ENCODE peak calls at places on chromosome 22, in five cellular contexts. One of them, this sample, is unnamed.

GRCh38 chr22:20115691-20116375 is at the start of gene RANBP1:
- DNase-seq in stomach: no peak
- DNase-seq in tibial nerve: no peak
- DNase-seq in mesenchymal stem cell: no peak
- DNase-seq in transverse colon: no peak
- DNase-seq in this sample: no peak

GRCh38 chr22:49583341-49583740 is 244.3 kb downstream of the BRD1 start:
- DNase-seq in stomach: no peak
- DNase-seq in tibial nerve: no peak
- DNase-seq in mesenchymal stem cell: no peak
- DNase-seq in transverse colon: peak
- DNase-seq in this sample: no peak

GRCh38 chr22:33438273-33438672 is 380.1 kb upstream of the SYN3 start:
- DNase-seq in stomach: no peak
- DNase-seq in tibial nerve: no peak
- DNase-seq in mesenchymal stem cell: peak
- DNase-seq in transverse colon: no peak
- DNase-seq in this sample: no peak

GRCh38 chr22:37284807-37285355 is 2.6 kb downstream of the CYTH4 start:
- DNase-seq in stomach: peak
- DNase-seq in tibial nerve: no peak
- DNase-seq in mesenchymal stem cell: peak
- DNase-seq in transverse colon: peak
- DNase-seq in this sample: peak

GRCh38 chr22:20606041-20606783 is 98.8 kb downstream of the MED15 start:
- DNase-seq in stomach: peak
- DNase-seq in tibial nerve: no peak
- DNase-seq in mesenchymal stem cell: peak
- DNase-seq in transverse colon: peak
- DNase-seq in this sample: peak

GRCh38 chr22:28142361-28142801 is 223.3 kb upstream of the PITPNB start:
- DNase-seq in stomach: no peak
- DNase-seq in tibial nerve: no peak
- DNase-seq in mesenchymal stem cell: peak
- DNase-seq in transverse colon: no peak
- DNase-seq in this sample: no peak

GRCh38 chr22:36644333-36644757 is 59.2 kb downstream of the CACNG2 start:
- DNase-seq in stomach: no peak
- DNase-seq in tibial nerve: no peak
- DNase-seq in mesenchymal stem cell: peak
- DNase-seq in transverse colon: no peak
- DNase-seq in this sample: peak

GRCh38 chr22:50209893-50210292 is 9.1 kb downstream of the SELENOO start:
- DNase-seq in stomach: peak
- DNase-seq in tibial nerve: no peak
- DNase-seq in mesenchymal stem cell: peak
- DNase-seq in transverse colon: peak
- DNase-seq in this sample: no peak

GRCh38 chr22:32764330-32765116 is 37.0 kb upstream of the TIMP3 start:
- DNase-seq in stomach: no peak
- DNase-seq in tibial nerve: peak
- DNase-seq in mesenchymal stem cell: peak
- DNase-seq in transverse colon: peak
- DNase-seq in this sample: peak

GRCh38 chr22:27580311-27580897 is 221.2 kb downstream of the MN1 start:
- DNase-seq in stomach: no peak
- DNase-seq in tibial nerve: no peak
- DNase-seq in mesenchymal stem cell: no peak
- DNase-seq in transverse colon: no peak
- DNase-seq in this sample: no peak

GRCh38 chr22:36741968-36742367 is 34.0 kb downstream of the IFT27 start:
- DNase-seq in stomach: no peak
- DNase-seq in tibial nerve: no peak
- DNase-seq in mesenchymal stem cell: no peak
- DNase-seq in transverse colon: no peak
- DNase-seq in this sample: no peak

GRCh38 chr22:46797355-46797754 is 34.9 kb downstream of the TBC1D22A start:
- DNase-seq in stomach: no peak
- DNase-seq in tibial nerve: no peak
- DNase-seq in mesenchymal stem cell: peak
- DNase-seq in transverse colon: no peak
- DNase-seq in this sample: no peak

GRCh38 chr22:31284241-31284745 is 8.0 kb downstream of the PIK3IP1 start:
- DNase-seq in stomach: no peak
- DNase-seq in tibial nerve: no peak
- DNase-seq in mesenchymal stem cell: no peak
- DNase-seq in transverse colon: no peak
- DNase-seq in this sample: no peak

GRCh38 chr22:31092161-31092560 is 11.0 kb downstream of the SMTN start:
- DNase-seq in stomach: no peak
- DNase-seq in tibial nerve: no peak
- DNase-seq in mesenchymal stem cell: no peak
- DNase-seq in transverse colon: no peak
- DNase-seq in this sample: no peak

GRCh38 chr22:48559647-48560388 is 1267.9 kb downstream of the BRD1 start:
- DNase-seq in stomach: no peak
- DNase-seq in tibial nerve: no peak
- DNase-seq in mesenchymal stem cell: no peak
- DNase-seq in transverse colon: no peak
- DNase-seq in this sample: no peak

GRCh38 chr22:48560836-48561235 is 1266.8 kb downstream of the BRD1 start:
- DNase-seq in stomach: no peak
- DNase-seq in tibial nerve: no peak
- DNase-seq in mesenchymal stem cell: no peak
- DNase-seq in transverse colon: no peak
- DNase-seq in this sample: no peak

GRCh38 chr22:48560389-48560751 is 1267.3 kb downstream of the BRD1 start:
- DNase-seq in stomach: no peak
- DNase-seq in tibial nerve: no peak
- DNase-seq in mesenchymal stem cell: no peak
- DNase-seq in transverse colon: no peak
- DNase-seq in this sample: no peak

GRCh38 chr22:48563118-48563965 is 1264.3 kb downstream of the BRD1 start:
- DNase-seq in stomach: no peak
- DNase-seq in tibial nerve: no peak
- DNase-seq in mesenchymal stem cell: no peak
- DNase-seq in transverse colon: no peak
- DNase-seq in this sample: no peak

DNA sequence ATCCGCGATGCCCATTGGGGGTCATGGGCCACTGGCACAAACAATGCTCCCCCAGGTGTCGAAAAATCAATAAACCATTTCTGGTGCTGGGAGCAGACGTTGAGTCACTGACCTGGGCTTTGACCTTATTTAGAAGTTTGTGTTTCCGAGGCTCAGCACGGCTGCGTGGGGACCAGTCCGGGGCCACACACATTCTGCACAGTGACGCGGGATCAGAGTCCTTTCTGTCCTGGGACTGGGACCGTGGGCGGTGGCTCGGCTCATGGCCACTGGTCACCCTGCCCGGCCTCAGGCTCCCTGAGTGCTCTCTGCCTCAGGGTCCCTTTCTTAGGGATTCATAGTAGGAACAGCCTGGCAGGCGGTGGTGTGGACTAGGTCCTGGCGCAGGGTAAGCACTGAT is 1266.0 kb downstream of the BRD1 start:
- DNase-seq in stomach: no peak
- DNase-seq in tibial nerve: no peak
- DNase-seq in mesenchymal stem cell: no peak
- DNase-seq in transverse colon: no peak
- DNase-seq in this sample: no peak
- H3K27ac ChIP-seq in stomach: no peak
- H3K27ac ChIP-seq in tibial nerve: peak
- H3K27ac ChIP-seq in mesenchymal stem cell: no peak
- H3K27ac ChIP-seq in transverse colon: no peak
- H3K27ac ChIP-seq in this sample: no peak

GRCh38 chr22:43118953-43119458 is 8.5 kb downstream of the BIK start:
- DNase-seq in stomach: no peak
- DNase-seq in tibial nerve: no peak
- DNase-seq in mesenchymal stem cell: no peak
- DNase-seq in transverse colon: peak
- DNase-seq in this sample: no peak
- H3K27ac ChIP-seq in stomach: peak
- H3K27ac ChIP-seq in tibial nerve: no peak
- H3K27ac ChIP-seq in mesenchymal stem cell: no peak
- H3K27ac ChIP-seq in transverse colon: peak
- H3K27ac ChIP-seq in this sample: no peak

DNA sequence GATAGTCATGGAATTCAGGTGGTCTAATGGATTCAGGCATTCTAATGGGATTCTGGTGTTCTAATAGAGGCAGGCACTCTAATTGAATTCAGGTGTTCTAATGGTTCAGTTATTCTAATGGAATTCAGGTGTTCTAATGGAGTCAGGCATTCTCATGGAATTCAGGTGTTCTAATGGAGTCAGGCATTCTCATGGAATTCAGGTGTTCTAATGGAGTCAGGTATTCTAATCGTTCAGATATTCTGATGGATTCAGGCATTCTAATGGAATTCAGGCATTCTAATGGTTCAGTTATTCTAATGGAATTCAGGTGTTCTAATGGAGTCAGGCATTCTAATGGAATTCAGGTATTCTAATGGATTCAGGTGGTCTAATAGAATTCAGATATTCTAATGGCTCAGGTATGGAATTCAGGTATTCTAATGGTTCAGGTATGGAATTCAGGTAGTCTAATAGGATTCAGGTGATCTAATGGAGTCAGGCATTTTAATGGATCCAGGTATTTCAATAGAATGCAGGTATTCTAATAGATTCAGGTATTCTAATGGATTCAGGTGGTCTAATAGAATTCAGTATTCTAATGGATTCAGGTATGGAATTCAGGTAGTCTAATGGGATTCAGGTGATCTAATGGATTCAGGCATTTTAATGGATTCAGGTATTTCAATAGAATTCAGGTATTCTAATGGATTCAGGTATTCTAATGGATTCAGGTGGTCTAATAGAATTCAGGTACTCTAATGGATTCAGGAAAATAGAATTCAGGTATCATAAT is 22.0 kb upstream of the PHF21B start:
- DNase-seq in stomach: no peak
- DNase-seq in tibial nerve: no peak
- DNase-seq in mesenchymal stem cell: no peak
- DNase-seq in transverse colon: no peak
- DNase-seq in this sample: no peak
- H3K27ac ChIP-seq in stomach: no peak
- H3K27ac ChIP-seq in tibial nerve: no peak
- H3K27ac ChIP-seq in mesenchymal stem cell: no peak
- H3K27ac ChIP-seq in transverse colon: no peak
- H3K27ac ChIP-seq in this sample: no peak

DNA sequence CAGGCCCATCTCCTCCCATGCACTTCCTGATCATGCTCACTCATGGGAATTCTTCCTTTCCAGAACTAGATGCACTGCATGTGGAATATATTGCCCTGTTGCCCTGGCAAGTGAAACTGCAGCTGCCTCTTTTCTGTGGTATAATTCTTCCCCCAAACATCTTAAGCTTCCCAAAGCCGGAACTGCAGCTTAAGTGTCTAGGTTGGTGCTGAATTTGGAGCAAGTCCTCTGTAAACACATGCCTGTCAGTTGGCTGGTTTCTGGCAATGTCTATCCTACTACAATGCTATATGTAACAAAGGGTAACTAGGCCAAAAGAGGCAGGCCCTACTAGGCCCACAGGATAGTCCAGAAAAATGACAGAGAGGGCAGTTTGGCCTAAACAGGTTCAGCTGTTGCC is 27.9 kb downstream of the ASCC2 start:
- DNase-seq in stomach: no peak
- DNase-seq in tibial nerve: no peak
- DNase-seq in mesenchymal stem cell: no peak
- DNase-seq in transverse colon: no peak
- DNase-seq in this sample: no peak
- H3K27ac ChIP-seq in stomach: peak
- H3K27ac ChIP-seq in tibial nerve: no peak
- H3K27ac ChIP-seq in mesenchymal stem cell: no peak
- H3K27ac ChIP-seq in transverse colon: peak
- H3K27ac ChIP-seq in this sample: peak

GRCh38 chr22:39185601-39186012 is 33.1 kb upstream of the CBX7 start:
- DNase-seq in stomach: no peak
- DNase-seq in tibial nerve: peak
- DNase-seq in mesenchymal stem cell: peak
- DNase-seq in transverse colon: no peak
- DNase-seq in this sample: peak
- H3K27ac ChIP-seq in stomach: peak
- H3K27ac ChIP-seq in tibial nerve: peak
- H3K27ac ChIP-seq in mesenchymal stem cell: no peak
- H3K27ac ChIP-seq in transverse colon: peak
- H3K27ac ChIP-seq in this sample: peak